ENCODE peak calls at places on chromosomes 6 and 20, in seven cellular contexts. Y is adrenal gland; H is fibroblast of lung; K is HFF-Myc; C is NCI-H345; T is stimulated activated CD4-positive, alpha-beta T cell treated with anti-CD3 and anti-CD28 coated beads, TNF-alpha, amount 100 ng/mL, for 24 hours; D is activated CD8-positive, alpha-beta T cell treated with anti-CD3 and anti-CD28 coated beads, Interleukin-2, amount 10 ng/mL, durations not matched to agents 7 days and 5 days. I is an unnamed sample.

GRCh38 chr6:169224185-169224695 is 29.4 kb downstream of the THBS2 start:
- DNase-seq in C (no peak), H (peak; percentile 74), K (no peak), Y (peak; percentile 89), D (no peak), T (no peak), I (no peak)

GRCh38 chr6:137334094-137334493 is 114.9 kb upstream of the IFNGR1 start:
- DNase-seq in C (no peak), D (no peak), H (no peak), Y (no peak), K (no peak), T (no peak), I (no peak)

GRCh38 chr20:61120595-61121515 is 131.2 kb upstream of the CDH4 start:
- DNase-seq in K (peak; percentile 22), D (peak; percentile 54), Y (peak; percentile 52), C (no peak), H (peak; percentile 75), T (peak; percentile 9), I (peak; percentile 66)

GRCh38 chr6:129866256-129866655 is 5.1 kb upstream of the TMEM244 start:
- DNase-seq in C (no peak), H (no peak), Y (no peak), D (no peak), T (no peak), K (no peak), I (no peak)

GRCh38 chr20:44642203-44643153 is 9.0 kb downstream of the ADA start:
- DNase-seq in H (peak; percentile 87), C (peak; percentile 85), D (peak; percentile 59), Y (peak; percentile 79), T (no peak), K (peak; percentile 77), I (peak; percentile 84)

GRCh38 chr6:9397981-9398559 is 962.7 kb upstream of the SLC35B3 start:
- DNase-seq in D (no peak), C (peak; percentile 72), K (no peak), Y (no peak), T (no peak), H (no peak), I (peak; percentile 65)

GRCh38 chr20:59690976-59691375 is 86.6 kb downstream of the PHACTR3 start:
- DNase-seq in D (no peak), H (no peak), K (no peak), Y (no peak), C (no peak), T (no peak), I (no peak)

GRCh38 chr6:105642708-105643107 is 239.8 kb upstream of the PREP start:
- DNase-seq in K (no peak), D (no peak), T (no peak), C (no peak), Y (no peak), H (no peak), I (no peak)

GRCh38 chr6:26543953-26544352 is 5.8 kb downstream of the HMGN4 start:
- DNase-seq in K (no peak), H (peak; percentile 37), T (no peak), Y (no peak), D (peak; percentile 21), C (no peak), I (no peak)

GRCh38 chr6:144033816-144034540 is 25.9 kb upstream of the PLAGL1 start:
- DNase-seq in C (no peak), H (peak; percentile 78), T (no peak), K (peak; percentile 68), D (no peak), Y (peak; percentile 29), I (no peak)

GRCh38 chr6:148508401-148509151 is 165.9 kb downstream of the SASH1 start:
- DNase-seq in Y (no peak), T (no peak), H (peak; percentile 72), D (no peak), C (no peak), K (no peak), I (no peak)

GRCh38 chr6:20211037-20211940 is 980 bp downstream of the MBOAT1 start:
- DNase-seq in D (no peak), H (peak; percentile 53), T (no peak), Y (peak; percentile 33), C (no peak), K (no peak), I (no peak)

GRCh38 chr20:36483919-36484808 is 57.2 kb upstream of the MYL9 start:
- DNase-seq in H (no peak), K (no peak), Y (no peak), D (no peak), C (peak; percentile 37), T (no peak), I (peak; percentile 29)

GRCh38 chr20:49104365-49104648 is 58.2 kb downstream of the CSE1L start:
- DNase-seq in K (no peak), Y (no peak), C (peak; percentile 5), H (no peak), D (no peak), T (no peak), I (no peak)

GRCh38 chr6:136611133-136611532 is 60.9 kb upstream of the MAP7 start:
- DNase-seq in K (no peak), T (no peak), H (no peak), D (no peak), C (no peak), Y (no peak), I (no peak)

GRCh38 chr6:95364016-95364604 is 213.2 kb upstream of the MANEA start:
- DNase-seq in H (peak; percentile 26), Y (no peak), T (no peak), C (peak; percentile 36), K (no peak), D (no peak), I (peak; percentile 16)

GRCh38 chr20:1926237-1926636 is 31.0 kb downstream of the SIRPA start:
- DNase-seq in C (no peak), H (no peak), Y (no peak), K (no peak), D (no peak), T (no peak), I (no peak)

GRCh38 chr6:160427312-160428068 is 79.3 kb downstream of the SLC22A3 start:
- DNase-seq in K (no peak), H (peak; percentile 38), D (no peak), C (no peak), T (no peak), Y (peak; percentile 25), I (peak; percentile 64)

GRCh38 chr6:38427492-38428210 is 212.1 kb downstream of the BTBD9 start:
- DNase-seq in Y (no peak), C (no peak), D (no peak), K (no peak), T (no peak), H (no peak), I (no peak)

GRCh38 chr6:77457720-77458349 is 5.5 kb downstream of the HTR1B start:
- DNase-seq in K (peak; percentile 92), C (peak; percentile 24), T (no peak), H (peak; percentile 95), Y (peak; percentile 80), D (peak; percentile 46), I (no peak)

GRCh38 chr6:30730611-30731435 is 10.7 kb downstream of the TUBB start:
- DNase-seq in K (no peak), D (peak; percentile 92), C (peak; percentile 83), H (peak; percentile 49), Y (peak; percentile 69), T (peak; percentile 77), I (peak; percentile 69)

GRCh38 chr20:61763740-61764400 is 301.8 kb downstream of the TAF4 start:
- DNase-seq in Y (no peak), D (no peak), C (no peak), H (no peak), T (no peak), K (no peak), I (no peak)

GRCh38 chr6:77401231-77401630 is 62.1 kb downstream of the HTR1B start:
- DNase-seq in D (no peak), Y (no peak), T (no peak), K (no peak), C (no peak), H (no peak), I (no peak)

GRCh38 chr6:155524249-155524651 is 68.6 kb upstream of the NOX3 start:
- DNase-seq in T (peak; percentile 11), D (no peak), H (peak; percentile 67), K (no peak), Y (peak; percentile 16), C (peak; percentile 20), I (no peak)